ENCODE peak calls at places on chromosomes 5 and 9, in nine cellular contexts. J is breast epithelium, W is K562, M is prostate gland, Z is HCT116, C is sigmoid colon, O is HL-60, T is stomach, L is GM12878. B is an unnamed sample.

GRCh38 chr5:142981886-142982820 is 212.0 kb downstream of the ARHGAP26 start:
- DNase-seq in J (peak; percentile 79), W (no peak), M (peak; percentile 87), Z (no peak), C (peak; percentile 92), O (no peak), T (peak; percentile 89), L (no peak), B (no peak)

GRCh38 chr5:52996966-52997365 is 7.8 kb downstream of the ITGA2 start:
- DNase-seq in J (no peak), W (no peak), M (no peak), Z (no peak), C (no peak), O (no peak), T (no peak), L (no peak), B (no peak)

GRCh38 chr9:125629451-125629850 is 77.6 kb downstream of the MAPKAP1 start:
- DNase-seq in J (no peak), W (no peak), M (no peak), Z (no peak), C (no peak), O (peak; percentile 37), T (no peak), L (no peak), B (no peak)

GRCh38 chr5:42423285-42424152 is at the start of gene GHR:
- DNase-seq in J (peak; percentile 84), W (peak; percentile 66), M (peak; percentile 91), Z (peak; percentile 6), C (peak; percentile 93), O (peak; percentile 3), T (peak; percentile 80), L (no peak), B (peak; percentile 25)

GRCh38 chr5:56279979-56280378 is 46.8 kb upstream of the ANKRD55 start:
- DNase-seq in J (no peak), W (no peak), M (no peak), Z (no peak), C (no peak), O (no peak), T (no peak), L (no peak), B (no peak)

GRCh38 chr5:150122536-150123481 is 32.8 kb downstream of the PDGFRB start:
- DNase-seq in J (no peak), W (no peak), M (no peak), Z (no peak), C (no peak), O (no peak), T (no peak), L (no peak), B (no peak)

GRCh38 chr9:130912932-130913598 is 16.5 kb upstream of the QRFP start:
- DNase-seq in J (no peak), W (no peak), M (no peak), Z (no peak), C (peak; percentile 82), O (no peak), T (no peak), L (no peak), B (no peak)

GRCh38 chr5:153463806-153464205 is 26.7 kb upstream of the GRIA1 start:
- DNase-seq in J (no peak), W (no peak), M (no peak), Z (no peak), C (no peak), O (no peak), T (no peak), L (no peak), B (no peak)

GRCh38 chr5:142360051-142360498 is 35.3 kb upstream of the SPRY4 start:
- DNase-seq in J (no peak), W (no peak), M (no peak), Z (no peak), C (no peak), O (no peak), T (no peak), L (no peak), B (no peak)

GRCh38 chr9:23005061-23005690 is 558.6 kb downstream of the DMRTA1 start:
- DNase-seq in J (no peak), W (no peak), M (no peak), Z (no peak), C (no peak), O (no peak), T (no peak), L (no peak), B (no peak)
- TF ChIP-seq POLR2AphosphoS5 in J (no peak), W (no peak), M (no peak), Z (no peak), C (no peak), O (no peak), T (no peak), L (no peak), B (no peak)

DNA sequence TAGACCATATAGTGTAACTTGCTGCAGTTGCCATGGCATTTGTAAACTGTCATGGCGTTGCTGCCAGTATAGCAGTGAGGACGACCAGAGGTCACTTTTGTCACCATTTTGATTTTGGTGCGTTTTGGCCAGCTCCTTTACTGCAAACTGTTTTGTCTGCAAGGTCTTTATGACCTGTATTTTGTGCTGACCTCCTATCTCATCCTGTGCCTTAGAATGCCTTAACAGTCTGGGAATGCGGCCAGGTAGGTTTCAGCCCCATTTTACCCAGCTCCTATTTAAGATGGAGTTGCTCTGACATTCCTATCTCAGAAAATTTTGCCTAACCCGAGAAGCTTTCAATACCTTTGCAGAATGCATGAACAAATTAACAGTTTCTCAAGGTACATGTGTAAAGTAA is 914.4 kb upstream of the ACO1 start:
- DNase-seq in J (no peak), W (no peak), M (no peak), Z (no peak), C (no peak), O (no peak), T (no peak), L (no peak), B (no peak)
- TF ChIP-seq POLR2AphosphoS5 in J (no peak), W (no peak), M (no peak), Z (no peak), C (no peak), O (no peak), T (no peak), L (no peak), B (no peak)

DNA sequence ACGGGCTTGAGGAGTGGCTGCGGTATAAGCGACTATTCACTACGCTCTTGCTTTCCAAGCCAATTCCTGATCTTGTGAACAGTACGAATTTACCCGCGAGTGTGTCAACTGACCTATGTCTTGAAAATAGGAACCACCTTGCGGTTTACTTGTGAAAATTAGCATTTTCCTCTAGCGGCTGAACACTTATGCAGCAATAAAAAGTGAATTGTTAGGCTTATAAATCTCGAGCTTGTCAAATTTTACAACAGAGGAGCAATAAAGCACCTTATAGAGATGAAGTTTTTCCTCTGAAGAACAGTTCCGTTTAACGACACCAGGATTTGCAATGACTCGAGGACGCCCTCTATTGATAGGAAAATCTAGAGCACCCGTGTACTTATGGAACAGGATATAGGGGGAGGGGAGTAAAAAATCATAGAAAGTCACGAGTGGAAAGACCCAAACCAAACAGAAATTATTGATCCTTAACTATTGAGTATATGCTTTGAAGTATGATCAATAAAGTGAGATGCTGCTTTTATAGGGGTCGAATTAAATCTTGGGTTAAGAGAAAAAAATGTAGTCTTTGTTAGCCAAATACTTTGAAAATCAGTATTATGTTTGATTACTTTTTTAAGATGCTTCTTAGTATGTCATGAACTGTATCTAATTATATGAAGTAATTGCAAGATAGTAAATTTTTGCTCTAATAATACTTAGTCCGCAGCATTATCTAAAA is 1.9 kb upstream of the RGMB start:
- DNase-seq in J (no peak), W (peak; percentile 74), M (peak; percentile 77), Z (peak; percentile 84), C (peak; percentile 80), O (no peak), T (peak; percentile 70), L (peak; percentile 40), B (peak; percentile 25)
- TF ChIP-seq POLR2AphosphoS5 in J (no peak), W (no peak), M (peak; percentile 61), Z (no peak), C (peak; percentile 40), O (no peak), T (peak; percentile 13), L (no peak), B (no peak)

DNA sequence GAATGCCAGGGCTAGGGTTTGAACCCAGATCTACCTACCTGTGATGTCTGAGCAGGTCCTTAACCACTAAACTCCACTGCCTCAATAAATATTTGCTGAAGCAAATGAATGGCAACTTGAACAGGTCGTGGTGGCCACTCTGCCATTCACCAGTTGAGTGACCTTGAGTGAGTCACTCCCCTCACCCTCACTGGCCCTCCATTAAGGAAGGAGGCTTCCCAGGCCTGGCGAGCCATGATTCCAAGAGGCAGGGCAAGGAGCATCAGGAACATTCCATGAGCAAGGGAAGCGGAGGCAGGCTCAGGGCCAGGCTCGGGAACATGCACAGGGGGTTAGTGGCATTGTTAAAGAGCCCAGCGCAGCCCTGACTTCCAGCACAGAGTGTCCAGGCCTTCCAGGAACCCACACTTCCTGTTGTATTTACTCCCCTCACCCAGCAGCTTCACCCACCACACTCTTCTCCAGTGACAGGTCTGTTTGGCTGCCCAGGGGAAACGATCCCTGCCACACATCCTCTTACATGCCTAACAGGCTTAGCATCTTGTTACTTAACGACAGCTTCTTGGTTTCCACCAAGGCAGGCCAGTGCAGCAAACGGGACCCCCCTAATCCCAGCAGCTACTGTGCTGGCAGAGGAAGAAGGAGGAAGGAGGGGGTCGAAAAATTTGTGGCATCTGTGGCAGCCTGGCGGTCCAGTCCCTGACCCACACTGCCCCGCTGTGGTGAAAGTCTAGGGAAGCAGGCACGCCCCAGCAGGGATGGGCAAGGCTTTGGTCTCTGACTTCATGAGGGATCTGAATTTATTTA is 43.7 kb upstream of the TTC1 start:
- DNase-seq in J (no peak), W (peak; percentile 43), M (no peak), Z (peak; percentile 33), C (no peak), O (no peak), T (peak; percentile 55), L (no peak), B (no peak)
- TF ChIP-seq POLR2AphosphoS5 in J (no peak), W (no peak), M (no peak), Z (no peak), C (no peak), O (no peak), T (no peak), L (no peak), B (no peak)

DNA sequence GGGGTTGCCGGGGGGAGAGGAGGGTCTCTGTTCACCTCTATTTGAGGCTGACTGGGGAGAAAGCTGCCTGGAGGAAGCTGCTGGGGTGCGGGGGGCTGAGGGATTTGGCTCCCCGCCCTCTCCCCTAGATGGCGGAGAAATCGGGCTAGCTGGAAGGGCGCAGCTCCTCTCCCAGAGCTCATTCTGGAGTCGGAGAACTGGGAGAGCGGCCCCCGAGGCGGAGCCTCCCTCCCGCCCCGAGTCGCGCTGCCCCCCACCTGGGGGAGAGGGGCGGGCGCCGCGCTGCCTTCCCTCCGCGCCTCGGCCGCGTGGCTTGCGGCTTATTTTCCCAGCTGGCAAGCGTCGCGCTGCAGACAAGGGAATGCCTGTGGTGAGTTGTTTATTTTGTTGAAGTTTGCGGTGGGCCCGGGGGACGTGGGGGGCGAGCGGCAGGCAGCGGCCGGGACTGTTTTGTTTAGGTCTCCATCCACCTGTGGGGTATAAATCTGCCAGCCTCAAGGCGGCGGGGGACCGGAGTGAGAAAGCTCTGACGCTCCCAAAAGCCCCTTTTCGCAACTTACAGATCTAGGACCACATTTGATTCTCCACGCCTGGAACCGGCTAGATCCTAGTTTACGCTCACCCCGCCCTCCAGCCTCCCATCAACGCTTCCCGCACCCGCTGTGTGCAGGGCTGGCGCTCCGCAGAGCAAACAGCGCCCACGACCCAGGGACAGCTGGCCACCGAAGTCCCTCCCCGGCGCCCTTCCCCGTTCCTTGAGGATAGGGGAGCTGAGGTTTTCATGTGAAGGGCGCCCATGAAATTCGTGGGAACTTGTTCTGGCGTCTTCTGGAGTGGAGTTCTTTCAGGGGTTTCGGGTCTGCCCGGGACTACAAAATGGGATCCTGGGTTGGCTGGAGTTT is 4.0 kb upstream of the RGMB start:
- DNase-seq in J (no peak), W (no peak), M (no peak), Z (no peak), C (peak; percentile 76), O (no peak), T (peak; percentile 38), L (no peak), B (peak; percentile 26)
- TF ChIP-seq POLR2AphosphoS5 in J (no peak), W (no peak), M (no peak), Z (peak; percentile 29), C (no peak), O (no peak), T (peak; percentile 5), L (no peak), B (no peak)